ENCODE peak calls at places on chromosomes 16 and 17, in seven cellular contexts. P is islet precursor cell; C is activated naive CD8-positive, alpha-beta T cell treated with anti-CD3 and anti-CD28 coated beads for 36 hours; S is CD4-positive, CD25-positive, alpha-beta regulatory T cell; B is NCI-H226; I is astrocyte of the hippocampus; O is ovary. E is an unnamed sample.

GRCh38 chr17:38877130-38877851 is 7.4 kb downstream of the LASP1 start:
- DNase-seq in S (peak), P (no peak), I (no peak), B (no peak), O (no peak), C (peak), E (no peak)

GRCh38 chr17:80092959-80093358 is 8.4 kb upstream of the GAA start:
- DNase-seq in S (no peak), B (no peak), P (no peak), C (no peak), I (no peak), O (no peak), E (no peak)

GRCh38 chr17:68763551-68763950 is 162.4 kb upstream of the FAM20A start:
- DNase-seq in O (no peak), C (no peak), P (no peak), S (no peak), I (no peak), B (no peak), E (no peak)

GRCh38 chr17:12077773-12078172 is 57.1 kb downstream of the MAP2K4 start:
- DNase-seq in S (no peak), P (no peak), B (no peak), O (no peak), I (no peak), C (no peak), E (no peak)

GRCh38 chr16:81560979-81561657 is 116.5 kb downstream of the CMIP start:
- DNase-seq in C (no peak), B (peak), P (no peak), I (no peak), O (no peak), S (no peak), E (no peak)

GRCh38 chr17:12990041-12990808 is 27.6 kb downstream of the ELAC2 start:
- DNase-seq in S (no peak), I (no peak), B (no peak), C (no peak), O (no peak), P (no peak), E (no peak)

GRCh38 chr16:11152205-11152604 is 103.8 kb downstream of the SOCS1 start:
- DNase-seq in P (no peak), S (no peak), I (no peak), O (no peak), C (no peak), B (no peak), E (no peak)

GRCh38 chr16:78684655-78685400 is 585.4 kb downstream of the WWOX start:
- DNase-seq in C (no peak), P (no peak), B (no peak), O (no peak), I (no peak), S (no peak), E (peak)

GRCh38 chr16:18839555-18839954 is 38.2 kb upstream of the ARL6IP1 start:
- DNase-seq in P (peak), B (no peak), O (no peak), I (no peak), C (no peak), S (no peak), E (no peak)

GRCh38 chr17:44220211-44221071 is 966 bp upstream of the UBTF start:
- DNase-seq in I (peak), O (peak), C (peak), B (peak), P (no peak), S (peak), E (peak)

GRCh38 chr16:10745856-10746255 is 2.2 kb downstream of the NUBP1 start:
- DNase-seq in B (no peak), S (no peak), O (no peak), C (no peak), P (no peak), I (no peak), E (no peak)

GRCh38 chr16:79097090-79097489 is 503.4 kb downstream of the MAF start:
- DNase-seq in S (no peak), I (peak), O (no peak), C (no peak), B (no peak), P (no peak), E (no peak)

GRCh38 chr17:16945513-16946201 is 26.3 kb downstream of the TNFRSF13B start:
- DNase-seq in C (no peak), O (no peak), B (no peak), P (peak), I (peak), S (no peak), E (peak)

GRCh38 chr16:56246051-56246817 is 54.9 kb downstream of the GNAO1 start:
- DNase-seq in S (no peak), I (peak), B (peak), C (no peak), O (no peak), P (peak), E (no peak)

GRCh38 chr16:89096768-89097527 is 3.3 kb downstream of the ACSF3 start:
- DNase-seq in C (peak), B (no peak), P (no peak), I (no peak), S (peak), O (no peak), E (no peak)

GRCh38 chr17:8161289-8162231 is 1.2 kb downstream of the VAMP2 start:
- DNase-seq in O (no peak), I (no peak), P (peak), S (peak), C (no peak), B (no peak), E (peak)

E was measured in psoas muscle.